ENCODE peak calls at places on chromosome 3, in five cellular contexts. S, O, D, Y and M are unnamed samples.
A peak's percentile ranks its signal among the peaks of the same experiment; 100 is the strongest.

GRCh38 chr3:153439780-153440179 is 277.8 kb downstream of the RAP2B start:
- DNase-seq in S (no peak), O (no peak), D (no peak), Y (no peak), M (no peak)

GRCh38 chr3:47617061-47618010 is 38.7 kb upstream of the CSPG5 start:
- DNase-seq in S (no peak), O (no peak), D (no peak), Y (no peak), M (no peak)

GRCh38 chr3:123194552-123194951 is 7.2 kb upstream of the SEC22A start:
- DNase-seq in S (peak; percentile 22), O (peak; percentile 36), D (no peak), Y (peak; percentile 74), M (peak; percentile 83)

GRCh38 chr3:133573054-133573628 is 345 bp upstream of the CDV3 start:
- DNase-seq in S (peak; percentile 100), O (peak; percentile 74), D (peak; percentile 100), Y (peak; percentile 100), M (peak; percentile 100)

GRCh38 chr3:81279481-81280273 is 481.8 kb downstream of the GBE1 start:
- DNase-seq in S (no peak), O (no peak), D (no peak), Y (no peak), M (no peak)

GRCh38 chr3:13073042-13073906 is at the start of gene IQSEC1:
- DNase-seq in S (no peak), O (no peak), D (no peak), Y (no peak), M (peak; percentile 80)

GRCh38 chr3:160481856-160482255 is 32.3 kb upstream of the TRIM59 start:
- DNase-seq in S (no peak), O (no peak), D (no peak), Y (no peak), M (no peak)

GRCh38 chr3:115108614-115109013 is 38.5 kb downstream of the ZBTB20 start:
- DNase-seq in S (no peak), O (no peak), D (no peak), Y (no peak), M (no peak)

GRCh38 chr3:171176244-171176925 is 149.9 kb upstream of the SLC2A2 start:
- DNase-seq in S (no peak), O (no peak), D (no peak), Y (no peak), M (no peak)

GRCh38 chr3:141686477-141687280 is 51.4 kb upstream of the RNF7 start:
- DNase-seq in S (no peak), O (no peak), D (no peak), Y (no peak), M (no peak)

GRCh38 chr3:197525706-197526105 is 30.1 kb downstream of the BDH1 start:
- DNase-seq in S (no peak), O (no peak), D (no peak), Y (no peak), M (no peak)

GRCh38 chr3:61181874-61182273 is 69.4 kb downstream of the FHIT start:
- DNase-seq in S (peak; percentile 76), O (peak; percentile 25), D (peak; percentile 15), Y (no peak), M (no peak)

GRCh38 chr3:191523099-191523498 is 62.1 kb downstream of the PYDC2 start:
- DNase-seq in S (no peak), O (no peak), D (no peak), Y (no peak), M (no peak)

GRCh38 chr3:118960876-118961275 is 73.8 kb downstream of the IGSF11 start:
- DNase-seq in S (no peak), O (no peak), D (no peak), Y (no peak), M (no peak)

GRCh38 chr3:23805228-23805880 is 401 bp upstream of the UBE2E1 start:
- DNase-seq in S (no peak), O (peak; percentile 47), D (no peak), Y (no peak), M (peak; percentile 38)

GRCh38 chr3:5095879-5096278 is 26.2 kb upstream of the ARL8B start:
- DNase-seq in S (no peak), O (no peak), D (no peak), Y (peak; percentile 21), M (peak; percentile 67)

GRCh38 chr3:151226088-151226563 is 23.1 kb upstream of the GPR171 start:
- DNase-seq in S (no peak), O (no peak), D (no peak), Y (no peak), M (no peak)

GRCh38 chr3:10365791-10366190 is 44.9 kb upstream of the SEC13 start:
- DNase-seq in S (no peak), O (no peak), D (no peak), Y (no peak), M (no peak)

GRCh38 chr3:181705081-181705480 is 6.6 kb upstream of the SOX2 start:
- DNase-seq in S (no peak), O (no peak), D (no peak), Y (no peak), M (no peak)

GRCh38 chr3:15527031-15527459 is 5.5 kb upstream of the COLQ start:
- DNase-seq in S (no peak), O (peak; percentile 31), D (no peak), Y (peak; percentile 33), M (peak; percentile 76)

GRCh38 chr3:123620338-123620737 is 35.5 kb upstream of the HACD2 start:
- DNase-seq in S (no peak), O (no peak), D (no peak), Y (no peak), M (no peak)

GRCh38 chr3:184635126-184635525 is 73.5 kb downstream of the EPHB3 start:
- DNase-seq in S (no peak), O (no peak), D (no peak), Y (no peak), M (no peak)

GRCh38 chr3:197590313-197590962 is 34.7 kb upstream of the BDH1 start:
- DNase-seq in S (no peak), O (no peak), D (no peak), Y (no peak), M (no peak)

GRCh38 chr3:184800349-184800748 is 11.6 kb upstream of the VPS8 start:
- DNase-seq in S (no peak), O (no peak), D (no peak), Y (no peak), M (no peak)

GRCh38 chr3:197376020-197376419 is 77.6 kb upstream of the DLG1 start:
- DNase-seq in S (no peak), O (no peak), D (no peak), Y (no peak), M (no peak)

GRCh38 chr3:45205126-45205525 is 21.0 kb downstream of the TMEM158 start:
- DNase-seq in S (no peak), O (no peak), D (peak; percentile 52), Y (no peak), M (no peak)
- TF ChIP-seq MAX in S (no peak), O (no peak), D (no peak), Y (no peak), M (no peak)

GRCh38 chr3:37386627-37387230 is 212.3 kb upstream of the LRRFIP2 start:
- DNase-seq in S (no peak), O (no peak), D (peak; percentile 83), Y (no peak), M (no peak)
- TF ChIP-seq MAX in S (no peak), O (no peak), D (no peak), Y (no peak), M (no peak)

GRCh38 chr3:64209866-64210609 is 15.2 kb downstream of the PRICKLE2 start:
- DNase-seq in S (no peak), O (no peak), D (no peak), Y (no peak), M (no peak)
- TF ChIP-seq MAX in S (no peak), O (no peak), D (no peak), Y (no peak), M (no peak)

GRCh38 chr3:32376098-32376497 is 15.6 kb upstream of the CMTM7 start:
- DNase-seq in S (no peak), O (no peak), D (no peak), Y (no peak), M (no peak)

GRCh38 chr3:32372213-32372490 is 19.5 kb upstream of the CMTM7 start:
- DNase-seq in S (no peak), O (no peak), D (no peak), Y (no peak), M (no peak)

GRCh38 chr3:32373844-32374243 is 17.8 kb upstream of the CMTM7 start:
- DNase-seq in S (no peak), O (no peak), D (no peak), Y (no peak), M (no peak)

GRCh38 chr3:32375596-32375930 is 16.1 kb upstream of the CMTM7 start:
- DNase-seq in S (no peak), O (no peak), D (no peak), Y (no peak), M (no peak)

GRCh38 chr3:32374788-32375595 is 16.7 kb upstream of the CMTM7 start:
- DNase-seq in S (peak; percentile 63), O (peak; percentile 54), D (peak; percentile 78), Y (no peak), M (peak; percentile 54)
- TF ChIP-seq MAX in S (no peak), O (no peak), D (no peak), Y (no peak), M (no peak)

GRCh38 chr3:173663664-173664063 is 266.1 kb downstream of the NLGN1 start:
- DNase-seq in S (no peak), O (no peak), D (no peak), Y (no peak), M (no peak)
- TF ChIP-seq MAX in S (no peak), O (no peak), D (no peak), Y (no peak), M (no peak)